ENCODE peak calls at places on chromosomes 1 and 21, in ten cellular contexts. J is adrenal gland, Q is osteoblast, N is brain microvascular endothelial cell, O is hepatocyte, V is right atrium auricular region, C is colonic mucosa, F is lung, I is psoas muscle, R is H7. L is an unnamed sample. For H3K36me3, the result is how much of the 10 kb centered on the place peaks cover.

GRCh38 chr1:118788372-118788955 is 199.7 kb downstream of the TBX15 start:
- DNase-seq in N (peak), V (no peak), C (no peak), J (no peak), O (peak), Q (no peak), F (no peak), I (no peak), R (no peak), L (no peak)

GRCh38 chr21:27580276-27580675 is 613.4 kb upstream of the ADAMTS5 start:
- DNase-seq in C (no peak), J (no peak), O (no peak), V (no peak), Q (peak), F (no peak), R (no peak), I (no peak), N (peak), L (no peak)

GRCh38 chr1:159800177-159800935 is 1.8 kb upstream of the FCRL6 start:
- DNase-seq in I (no peak), V (no peak), C (no peak), J (no peak), R (no peak), O (no peak), Q (peak), F (no peak), N (no peak), L (no peak)

GRCh38 chr1:161200992-161201827 is 957 bp upstream of the NDUFS2 start:
- DNase-seq in V (peak), F (peak), I (peak), R (peak), O (no peak), C (peak), J (peak), Q (peak), N (peak), L (peak)

GRCh38 chr1:109716570-109717090 is 4.6 kb downstream of the GSTM5 start:
- DNase-seq in R (no peak), C (no peak), I (no peak), O (no peak), V (no peak), F (peak), N (no peak), J (no peak), Q (no peak), L (no peak)

GRCh38 chr1:51981555-51981954 is 8.9 kb downstream of the RAB3B start:
- DNase-seq in I (no peak), F (no peak), J (no peak), O (no peak), C (no peak), N (no peak), V (no peak), R (no peak), Q (no peak), L (no peak)

GRCh38 chr1:13823126-13823880 is 123.3 kb downstream of the PRDM2 start:
- DNase-seq in C (peak), J (peak), F (no peak), N (no peak), Q (no peak), R (no peak), I (no peak), V (peak), O (no peak), L (no peak)

GRCh38 chr21:31447477-31447876 is 103.4 kb upstream of the TIAM1 start:
- DNase-seq in J (no peak), R (no peak), V (no peak), N (peak), F (no peak), O (no peak), C (no peak), I (no peak), Q (no peak), L (no peak)

GRCh38 chr1:199243423-199244061 is 604.7 kb downstream of the PTPRC start:
- DNase-seq in Q (peak), I (peak), F (peak), N (peak), R (peak), J (peak), C (peak), V (no peak), O (peak), L (peak)

GRCh38 chr1:181394766-181395165 is 88.6 kb upstream of the CACNA1E start:
- DNase-seq in I (no peak), F (no peak), V (no peak), Q (no peak), C (no peak), R (no peak), O (no peak), J (no peak), N (no peak), L (no peak)

GRCh38 chr1:167659876-167660275 is 29.8 kb downstream of the RCSD1 start:
- DNase-seq in O (no peak), N (no peak), C (no peak), Q (no peak), V (no peak), F (no peak), J (no peak), R (no peak), I (no peak), L (no peak)

GRCh38 chr1:167659440-167659839 is 29.4 kb downstream of the RCSD1 start:
- DNase-seq in C (no peak), O (peak), R (no peak), V (no peak), F (no peak), N (peak), Q (no peak), I (no peak), J (no peak), L (no peak)

GRCh38 chr1:167661527-167662436 is 31.8 kb downstream of the RCSD1 start:
- DNase-seq in V (no peak), R (no peak), Q (peak), C (no peak), I (no peak), N (peak), F (no peak), O (peak), J (no peak), L (no peak)

GRCh38 chr1:167656657-167657056 is 26.6 kb downstream of the RCSD1 start:
- DNase-seq in C (no peak), F (no peak), Q (no peak), R (no peak), I (no peak), J (no peak), V (no peak), O (no peak), N (no peak), L (no peak)

DNA sequence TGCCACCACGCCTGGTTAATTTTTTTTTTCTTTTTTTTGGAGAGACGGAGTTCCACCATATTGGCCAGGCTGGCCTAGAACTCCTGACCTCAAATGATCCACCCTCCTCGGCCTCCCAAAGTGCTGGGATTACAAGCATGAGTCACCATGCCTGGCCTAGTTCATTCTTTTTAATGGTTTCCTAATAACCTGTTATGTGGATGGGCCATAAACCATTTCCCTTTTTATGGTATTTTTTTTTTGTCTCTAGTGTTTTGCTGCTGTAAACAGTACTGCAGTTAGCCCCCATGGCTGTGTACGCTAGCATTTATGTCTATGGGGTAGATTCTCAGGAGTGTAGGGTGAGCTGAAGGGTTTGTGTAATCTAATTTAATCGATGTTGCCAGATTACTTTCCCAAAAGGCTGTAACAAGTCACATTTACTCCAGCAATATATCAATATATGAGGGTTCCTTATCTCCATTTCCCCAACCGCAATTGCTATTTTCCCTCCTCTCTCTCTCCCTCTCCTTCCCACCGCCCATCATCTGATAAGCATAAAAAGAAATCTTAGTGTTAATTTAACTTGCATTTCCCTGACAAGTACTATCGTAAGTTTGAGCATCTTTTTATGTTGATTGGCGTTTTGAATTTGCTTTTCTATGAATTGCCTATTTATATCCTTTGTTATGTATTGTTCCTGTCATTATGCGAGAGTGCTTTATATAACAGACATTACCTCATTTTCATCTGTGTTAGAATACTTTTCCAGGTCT is 28.7 kb downstream of the RCSD1 start:
- DNase-seq in J (no peak), V (no peak), F (no peak), I (no peak), N (no peak), O (no peak), Q (no peak), C (no peak), R (no peak), L (no peak)
- H3K36me3 ChIP-seq in J (under half), V (under half), F (under half), I (under half), N (under half), O (under half), Q (under half), C (under half), R (under half), L (under half)

GRCh38 chr1:192538407-192539311 is 36.9 kb upstream of the RGS1 start:
- DNase-seq in C (no peak), N (no peak), V (no peak), R (no peak), F (no peak), O (peak), J (no peak), Q (no peak), I (no peak), L (no peak)
- H3K36me3 ChIP-seq in C (under half), N (under half), V (under half), R (under half), F (under half), O (under half), J (under half), Q (under half), I (under half), L (under half)

GRCh38 chr1:112666917-112667316 is 7.5 kb upstream of the MOV10 start:
- DNase-seq in Q (no peak), C (no peak), N (no peak), F (no peak), R (no peak), V (no peak), O (no peak), I (no peak), J (no peak), L (no peak)

DNA sequence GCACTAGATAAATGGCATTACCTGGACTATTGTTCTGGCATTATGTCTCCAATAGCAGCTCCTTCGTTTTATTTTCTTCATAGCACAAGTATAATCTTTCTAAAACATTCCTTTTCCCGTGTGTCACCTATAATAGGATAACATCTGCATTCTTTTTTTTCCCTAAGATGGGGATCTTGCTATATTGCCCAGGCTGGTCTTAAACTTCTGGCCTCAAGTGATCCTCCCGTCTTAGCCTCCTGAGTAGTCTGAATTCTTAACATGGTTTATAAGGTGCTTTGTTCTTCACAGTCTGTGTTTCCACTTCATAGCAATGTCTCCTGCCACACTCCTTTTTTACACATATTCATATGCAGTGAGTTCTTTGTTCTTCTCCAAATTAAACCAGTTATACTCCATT is 8.6 kb upstream of the MOV10 start:
- DNase-seq in V (no peak), I (no peak), J (no peak), N (no peak), C (no peak), F (no peak), R (no peak), Q (no peak), O (no peak), L (no peak)
- H3K36me3 ChIP-seq in V (half or more), I (half or more), J (under half), N (half or more), C (under half), F (under half), R (under half), Q (half or more), O (under half), L (half or more)

DNA sequence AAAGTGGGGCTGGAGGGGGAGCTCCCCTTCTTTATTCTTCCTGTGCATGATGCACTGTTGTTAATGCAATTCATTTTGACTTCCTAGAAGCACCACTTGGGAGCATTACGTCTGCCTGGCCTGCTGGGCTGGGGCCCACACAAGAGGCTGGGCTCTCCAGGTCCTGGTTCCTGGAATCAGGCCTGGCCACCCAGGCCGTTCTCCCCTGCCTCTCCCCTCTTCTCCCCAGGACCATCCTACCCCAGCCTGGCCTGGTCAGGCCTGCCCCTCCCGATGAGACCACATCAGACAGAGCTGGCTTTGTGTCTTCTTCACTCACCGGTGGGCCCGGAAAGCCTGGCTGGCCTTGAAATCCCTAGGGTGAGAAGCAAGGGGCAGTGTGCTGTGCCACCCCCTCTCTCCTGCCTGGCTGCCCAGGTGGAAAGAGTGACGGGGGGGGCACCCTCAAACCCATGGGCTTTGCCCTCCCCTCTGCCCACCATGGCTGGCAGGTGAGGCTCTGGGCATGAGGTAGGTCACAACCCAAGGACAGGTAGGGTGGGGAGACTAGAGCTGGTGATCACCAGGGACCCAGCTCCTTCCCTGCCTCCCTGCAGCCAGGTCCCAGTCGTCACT is 20.7 kb upstream of the PEF1 start:
- DNase-seq in C (no peak), J (no peak), Q (peak), O (no peak), R (no peak), N (no peak), F (no peak), V (no peak), I (no peak), L (no peak)
- H3K36me3 ChIP-seq in C (under half), J (under half), Q (half or more), O (under half), R (under half), N (under half), F (under half), V (under half), I (under half), L (under half)

GRCh38 chr21:45430521-45431501 is 25.8 kb downstream of the COL18A1 start:
- DNase-seq in Q (no peak), R (peak), J (no peak), C (no peak), F (no peak), V (no peak), N (peak), I (no peak), O (peak), L (no peak)
- H3K36me3 ChIP-seq in Q (under half), R (under half), J (under half), C (under half), F (under half), V (under half), N (under half), I (under half), O (under half), L (under half)

DNA sequence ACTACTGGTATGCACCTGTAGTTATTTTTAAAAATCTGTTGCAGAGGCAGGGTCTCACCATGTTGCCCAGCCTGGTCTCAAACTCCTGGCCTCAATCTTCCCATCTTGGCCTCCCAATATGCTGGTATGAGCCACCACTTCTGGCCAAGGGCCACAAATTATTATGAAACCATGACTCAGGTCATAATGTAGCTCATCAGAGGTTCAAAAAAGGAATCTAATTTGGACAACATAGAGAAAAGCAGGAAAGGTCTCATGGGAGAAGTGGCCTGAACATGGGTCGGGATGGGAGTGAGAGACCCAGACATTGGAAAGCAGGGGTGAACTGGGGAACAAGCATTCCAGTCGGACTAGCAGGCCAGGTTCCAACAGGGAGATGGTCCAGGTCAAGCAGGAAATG is 45.2 kb upstream of the C1orf198 start:
- DNase-seq in F (no peak), R (no peak), N (no peak), C (no peak), I (no peak), J (no peak), O (no peak), V (no peak), Q (no peak), L (no peak)
- H3K36me3 ChIP-seq in F (under half), R (under half), N (under half), C (under half), I (half or more), J (under half), O (under half), V (under half), Q (under half), L (half or more)